ENCODE peak calls at places on chromosomes 6 and 20, in eight cellular contexts. H is mucosa of descending colon, G is IMR-90, A is endothelial cell, L is esophagus muscularis mucosa, P is fibroblast of villous mesenchyme, M is activated B cell treated with CpG ODN at 0.5 μM for 24 hours, I is left ventricle myocardium inferior. V is an unnamed sample.

GRCh38 chr6:10528170-10528981 is 7.2 kb downstream of the GCNT2 start:
- DNase-seq in H (peak), G (peak), A (no peak), L (no peak), P (peak), M (no peak), I (no peak), V (peak)

GRCh38 chr6:165231581-165232276 is 77.7 kb downstream of the C6orf118 start:
- DNase-seq in H (no peak), G (no peak), A (no peak), L (no peak), P (peak), M (no peak), I (no peak), V (no peak)

GRCh38 chr6:158027590-158028285 is 46.1 kb downstream of the SYNJ2 start:
- DNase-seq in H (no peak), G (no peak), A (no peak), L (no peak), P (no peak), M (no peak), I (peak), V (no peak)

GRCh38 chr6:112511441-112511840 is 164.3 kb downstream of the RFPL4B start:
- DNase-seq in H (no peak), G (peak), A (no peak), L (no peak), P (no peak), M (no peak), I (no peak), V (no peak)

GRCh38 chr20:1943267-1944002 is 48.2 kb downstream of the SIRPA start:
- DNase-seq in H (peak), G (no peak), A (no peak), L (no peak), P (peak), M (no peak), I (peak), V (no peak)

GRCh38 chr6:161740486-161740885 is 466.6 kb upstream of the AGPAT4 start:
- DNase-seq in H (no peak), G (no peak), A (no peak), L (no peak), P (no peak), M (no peak), I (no peak), V (no peak)

GRCh38 chr6:32689531-32690505 is 23.4 kb upstream of the HLA-DQB1 start:
- DNase-seq in H (no peak), G (no peak), A (no peak), L (no peak), P (peak), M (no peak), I (no peak), V (no peak)

GRCh38 chr6:128464790-128465189 is 55.6 kb downstream of the PTPRK start:
- DNase-seq in H (no peak), G (no peak), A (no peak), L (no peak), P (no peak), M (no peak), I (no peak), V (no peak)

GRCh38 chr20:39878321-39878720 is 810.7 kb downstream of the MAFB start:
- DNase-seq in H (no peak), G (no peak), A (no peak), L (no peak), P (no peak), M (no peak), I (no peak), V (no peak)

GRCh38 chr20:32359633-32360332 is 1.7 kb downstream of the ASXL1 start:
- DNase-seq in H (no peak), G (peak), A (no peak), L (no peak), P (peak), M (no peak), I (no peak), V (peak)

GRCh38 chr20:51624157-51624731 is 81.7 kb upstream of the NFATC2 start:
- DNase-seq in H (peak), G (peak), A (peak), L (no peak), P (peak), M (peak), I (peak), V (peak)

GRCh38 chr6:48701572-48701971 is 590.6 kb upstream of the PTCHD4 start:
- DNase-seq in H (no peak), G (no peak), A (no peak), L (no peak), P (no peak), M (no peak), I (no peak), V (no peak)

GRCh38 chr6:43006251-43006650 is 7.5 kb downstream of the MEA1 start:
- DNase-seq in H (no peak), G (no peak), A (no peak), L (no peak), P (no peak), M (no peak), I (no peak), V (no peak)

GRCh38 chr20:45138451-45139300 is 14.4 kb upstream of the WFDC12 start:
- DNase-seq in H (peak), G (no peak), A (peak), L (no peak), P (peak), M (peak), I (peak), V (peak)

GRCh38 chr20:19757973-19758887 is at the start of gene RIN2:
- DNase-seq in H (peak), G (peak), A (peak), L (peak), P (peak), M (peak), I (peak), V (peak)

GRCh38 chr20:58818585-58819285 is 32.0 kb downstream of the GNAS-AS1 start:
- DNase-seq in H (no peak), G (peak), A (no peak), L (no peak), P (peak), M (no peak), I (no peak), V (peak)

GRCh38 chr20:57743450-57744095 is 33.8 kb upstream of the PMEPA1 start:
- DNase-seq in H (peak), G (no peak), A (no peak), L (no peak), P (no peak), M (no peak), I (no peak), V (no peak)

GRCh38 chr6:159692303-159693127 is 526 bp downstream of the SOD2 start:
- DNase-seq in H (peak), G (peak), A (peak), L (peak), P (peak), M (no peak), I (peak), V (peak)

GRCh38 chr6:148969679-148970078 is 222.8 kb downstream of the UST start:
- DNase-seq in H (peak), G (peak), A (no peak), L (no peak), P (peak), M (no peak), I (peak), V (no peak)

GRCh38 chr6:6039946-6040509 is 33.3 kb upstream of the NRN1 start:
- DNase-seq in H (no peak), G (no peak), A (no peak), L (no peak), P (no peak), M (no peak), I (no peak), V (no peak)

GRCh38 chr20:46070215-46070910 is 19.4 kb downstream of the NCOA5 start:
- DNase-seq in H (no peak), G (peak), A (no peak), L (peak), P (peak), M (no peak), I (no peak), V (no peak)

GRCh38 chr20:59804347-59804746 is 129.1 kb downstream of the SYCP2 start:
- DNase-seq in H (no peak), G (no peak), A (no peak), L (no peak), P (no peak), M (no peak), I (no peak), V (no peak)

GRCh38 chr6:125611573-125612399 is 137.6 kb upstream of the HEY2 start:
- DNase-seq in H (no peak), G (no peak), A (peak), L (no peak), P (no peak), M (no peak), I (no peak), V (no peak)

DNA sequence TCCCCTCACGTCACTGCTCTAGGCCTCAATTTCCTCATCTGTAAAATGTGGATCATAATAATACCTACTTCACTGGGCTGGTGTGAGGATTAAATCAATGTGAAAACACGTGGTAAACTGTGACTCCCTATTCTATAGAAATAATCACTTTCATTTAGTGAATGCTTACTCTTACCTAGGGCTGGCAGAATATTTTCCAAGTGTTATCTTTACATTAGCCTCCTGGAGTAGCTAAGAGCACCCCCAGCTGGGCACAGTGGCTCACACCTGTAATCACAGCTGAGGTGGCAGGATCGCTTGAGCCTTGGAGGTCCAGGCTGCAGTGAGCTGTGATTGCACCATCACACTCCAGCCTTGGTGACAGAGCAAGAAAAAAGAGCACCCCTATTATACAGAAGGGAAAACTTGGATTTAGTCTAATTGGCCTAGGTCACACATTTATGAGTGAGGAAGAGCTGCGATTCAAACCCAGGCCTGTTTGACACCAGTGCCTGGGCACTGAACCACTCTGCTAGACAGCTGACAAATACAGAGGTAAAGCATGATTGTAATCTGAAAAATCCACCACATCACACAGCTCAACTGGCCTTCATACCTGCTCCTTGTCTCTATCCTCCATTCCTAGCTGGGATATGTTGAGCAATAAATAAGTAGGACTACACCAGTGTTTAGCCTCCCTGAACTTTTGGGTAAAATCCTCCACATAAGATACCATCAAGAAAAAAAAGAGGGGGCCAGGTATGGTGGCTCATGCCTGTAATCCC is 1.4 kb upstream of the SNTA1 start:
- DNase-seq in H (peak), G (no peak), A (no peak), L (no peak), P (peak), M (no peak), I (peak), V (peak)
- TF ChIP-seq CTCF in H (no peak), G (peak), A (no peak), L (no peak), P (peak), M (no peak), I (peak), V (peak)

DNA sequence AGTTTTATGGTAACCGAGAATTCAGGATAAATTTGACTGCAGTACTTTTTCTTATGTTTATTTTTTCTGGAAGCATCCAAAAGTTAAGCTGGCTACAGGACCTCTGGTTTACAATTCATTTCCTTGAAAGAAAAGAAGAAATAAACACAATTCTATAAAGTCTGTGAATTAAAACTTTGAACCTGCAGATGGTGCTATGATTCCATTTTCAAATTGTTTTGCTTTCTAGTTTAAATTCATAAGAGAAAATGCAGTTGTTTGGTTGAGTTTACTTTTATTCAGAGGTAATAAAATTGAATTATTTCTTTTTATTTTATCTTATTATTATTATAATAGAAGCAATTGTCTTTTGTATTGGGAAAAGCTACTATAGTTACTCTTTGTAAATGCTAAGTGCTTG is 1.8 kb upstream of the VIP start:
- DNase-seq in H (no peak), G (peak), A (no peak), L (no peak), P (peak), M (no peak), I (no peak), V (no peak)
- TF ChIP-seq CTCF in H (no peak), G (peak), A (peak), L (no peak), P (no peak), M (no peak), I (peak), V (peak)

DNA sequence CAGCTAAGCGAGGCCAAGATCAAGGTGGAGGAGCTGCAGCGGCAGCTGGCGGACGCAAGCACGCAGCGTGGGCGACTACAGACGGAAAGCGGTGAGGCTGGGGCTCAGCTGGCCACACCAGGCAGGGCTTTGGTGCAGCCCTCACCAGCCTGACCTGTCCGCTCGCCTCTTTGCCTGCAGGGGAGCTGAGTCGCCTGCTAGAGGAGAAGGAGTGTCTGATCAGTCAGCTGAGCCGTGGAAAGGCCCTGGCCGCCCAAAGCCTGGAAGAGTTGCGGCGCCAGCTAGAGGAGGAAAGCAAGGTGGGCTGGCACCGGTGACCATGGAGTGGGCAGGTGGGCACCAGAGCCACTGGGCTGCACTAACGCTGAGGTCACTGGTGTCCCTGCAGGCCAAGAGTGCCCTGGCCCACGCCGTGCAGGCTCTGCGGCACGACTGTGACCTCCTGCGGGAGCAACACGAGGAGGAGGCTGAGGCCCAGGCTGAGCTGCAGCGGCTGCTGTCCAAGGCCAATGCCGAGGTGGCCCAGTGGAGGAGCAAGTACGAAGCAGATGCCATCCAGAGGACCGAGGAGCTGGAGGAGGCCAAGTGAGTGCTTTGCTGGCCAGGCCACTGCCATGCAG is 42.8 kb downstream of the MYH7B start:
- DNase-seq in H (no peak), G (no peak), A (no peak), L (no peak), P (no peak), M (no peak), I (no peak), V (no peak)
- TF ChIP-seq CTCF in H (no peak), G (peak), A (no peak), L (no peak), P (no peak), M (no peak), I (no peak), V (no peak)

GRCh38 chr6:135087803-135088202 is 33.2 kb upstream of the HBS1L start:
- DNase-seq in H (no peak), G (no peak), A (no peak), L (no peak), P (peak), M (no peak), I (no peak), V (peak)

GRCh38 chr6:135089901-135090300 is 35.3 kb upstream of the HBS1L start:
- DNase-seq in H (no peak), G (no peak), A (no peak), L (no peak), P (no peak), M (no peak), I (no peak), V (peak)

GRCh38 chr6:135088232-135088760 is 33.7 kb upstream of the HBS1L start:
- DNase-seq in H (no peak), G (no peak), A (no peak), L (no peak), P (no peak), M (no peak), I (no peak), V (no peak)

GRCh38 chr6:135090819-135091218 is 36.2 kb upstream of the HBS1L start:
- DNase-seq in H (no peak), G (no peak), A (no peak), L (no peak), P (no peak), M (no peak), I (no peak), V (no peak)

GRCh38 chr6:135088818-135089809 is 34.5 kb upstream of the HBS1L start:
- DNase-seq in H (no peak), G (peak), A (no peak), L (no peak), P (peak), M (no peak), I (no peak), V (peak)
- TF ChIP-seq CTCF in H (no peak), G (peak), A (peak), L (peak), P (peak), M (no peak), I (no peak), V (peak)

DNA sequence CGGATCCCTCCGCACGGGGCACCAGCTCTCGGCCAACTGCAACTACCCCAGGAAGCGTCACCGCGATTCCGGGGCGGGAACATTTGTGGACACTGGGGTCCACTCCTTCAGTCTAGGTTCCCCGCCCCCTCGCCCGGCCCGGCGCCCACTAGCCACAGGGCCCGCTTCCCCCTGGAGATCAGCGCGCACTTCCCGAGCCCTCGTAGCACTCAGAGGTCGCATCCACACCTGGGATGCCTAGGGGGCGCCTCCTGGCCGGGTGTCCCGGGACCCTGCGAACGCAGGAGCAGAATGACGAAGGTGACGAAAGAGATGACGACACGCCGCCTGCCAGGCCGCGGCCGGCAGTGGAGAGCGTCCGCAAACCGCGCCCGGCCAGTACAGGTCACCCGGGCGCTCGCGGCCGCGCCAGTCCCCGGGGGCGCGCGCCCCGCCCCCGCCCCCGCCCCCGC is 309 bp upstream of the AIG1 start:
- DNase-seq in H (peak), G (peak), A (peak), L (peak), P (peak), M (peak), I (peak), V (peak)
- TF ChIP-seq CTCF in H (no peak), G (no peak), A (no peak), L (no peak), P (peak), M (no peak), I (peak), V (no peak)

DNA sequence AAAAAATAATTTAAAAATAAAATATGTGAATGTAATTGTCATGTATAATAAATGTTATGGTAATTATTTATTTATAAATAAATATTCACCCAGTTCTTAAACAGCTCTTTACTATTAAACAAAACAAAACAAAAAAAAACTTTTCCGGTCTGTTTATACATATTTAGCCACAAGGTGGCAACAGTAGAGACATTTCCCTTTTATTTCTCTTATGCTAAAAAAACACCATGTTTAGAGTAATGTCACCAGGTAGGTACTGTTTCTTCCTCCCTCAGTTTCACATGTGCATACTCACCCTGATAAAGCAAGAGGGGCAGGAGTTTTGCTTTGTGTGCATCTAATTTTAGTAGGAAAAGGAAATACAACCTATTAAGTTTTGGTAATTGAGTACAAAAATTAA is 610.4 kb upstream of the IMPG1 start:
- DNase-seq in H (no peak), G (peak), A (no peak), L (no peak), P (peak), M (no peak), I (no peak), V (no peak)
- TF ChIP-seq CTCF in H (no peak), G (peak), A (peak), L (no peak), P (peak), M (no peak), I (peak), V (no peak)

DNA sequence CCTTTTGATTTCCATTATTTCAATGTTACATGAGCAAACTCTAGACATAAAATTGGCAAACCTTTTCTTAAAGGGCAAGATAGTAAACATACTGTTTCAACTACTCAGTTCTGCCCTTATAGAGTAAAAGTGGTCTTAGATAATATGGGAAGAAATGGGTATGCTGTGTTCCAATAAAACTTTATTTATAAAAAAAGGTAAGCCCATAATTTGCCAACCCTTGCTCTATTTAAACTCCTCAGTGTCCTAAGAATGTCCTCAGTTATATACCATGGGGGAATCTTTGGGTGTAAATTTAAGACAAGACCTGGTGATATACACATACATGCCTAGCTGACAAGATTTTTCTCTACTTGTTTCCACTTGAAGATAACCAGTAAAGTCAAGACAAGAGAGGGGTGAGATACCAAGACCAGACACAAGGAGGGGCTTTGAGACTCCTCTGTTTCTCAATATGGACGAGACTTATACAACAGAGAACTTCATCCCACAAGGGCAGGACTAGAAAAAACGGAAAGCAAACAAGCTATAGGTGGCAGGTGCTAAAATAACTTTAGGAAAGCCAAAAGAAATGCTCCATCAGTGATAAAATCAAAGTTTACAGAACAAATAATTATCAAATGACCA is 10.5 kb downstream of the SNX3 start:
- DNase-seq in H (no peak), G (peak), A (no peak), L (no peak), P (peak), M (no peak), I (no peak), V (peak)
- TF ChIP-seq CTCF in H (no peak), G (peak), A (peak), L (no peak), P (peak), M (no peak), I (no peak), V (peak)

V was measured in activated CD8-positive, alpha-beta T cell treated with anti-CD3 and anti-CD28 coated beads for 36 hours.